ENCODE peak calls at places on chromosomes 2 and 18, in eight cellular contexts. C, D, U, T, W, O, G and S are unnamed samples.

GRCh38 chr18:50967714-50968661 is at the start of gene ELAC1:
- DNase-seq in W (peak; percentile 69), U (peak; percentile 78), O (no peak), T (peak; percentile 72), G (peak; percentile 76), D (peak; percentile 76), C (peak; percentile 70), S (no peak)

GRCh38 chr2:6943971-6944370 is 26.8 kb downstream of the RNF144A start:
- DNase-seq in C (no peak), U (no peak), G (no peak), D (peak; percentile 10), W (no peak), T (no peak), O (no peak), S (no peak)

GRCh38 chr2:203484266-203485112 is 50.6 kb downstream of the RAPH1 start:
- DNase-seq in U (peak; percentile 55), C (peak; percentile 19), O (no peak), T (peak; percentile 40), W (no peak), D (no peak), G (peak; percentile 34), S (no peak)

GRCh38 chr2:20439193-20439475 is 7.7 kb upstream of the RHOB start:
- DNase-seq in W (peak; percentile 59), T (peak; percentile 67), D (peak; percentile 16), O (no peak), G (peak; percentile 82), C (no peak), U (peak; percentile 32), S (no peak)

GRCh38 chr2:119428488-119429224 is 3.0 kb upstream of the TMEM37 start:
- DNase-seq in O (no peak), D (no peak), U (no peak), W (no peak), C (no peak), G (no peak), T (no peak), S (no peak)

GRCh38 chr2:28664120-28664842 is 87.3 kb upstream of the PPP1CB start:
- DNase-seq in U (peak; percentile 75), W (no peak), O (no peak), T (peak; percentile 33), G (peak; percentile 29), D (peak; percentile 65), C (no peak), S (no peak)

GRCh38 chr2:203427061-203427460 is 98.9 kb downstream of the ABI2 start:
- DNase-seq in C (no peak), T (peak; percentile 98), W (no peak), O (no peak), U (peak; percentile 37), D (no peak), G (peak; percentile 54), S (no peak)

GRCh38 chr2:198930170-198930569 is 527.6 kb downstream of the SATB2 start:
- DNase-seq in O (no peak), D (no peak), W (no peak), G (no peak), U (peak; percentile 4), T (no peak), C (no peak), S (no peak)

GRCh38 chr2:8441986-8442385 is 239.9 kb upstream of the ID2 start:
- DNase-seq in C (no peak), W (peak; percentile 34), T (no peak), D (no peak), U (no peak), O (no peak), G (no peak), S (no peak)

GRCh38 chr2:176664478-176664877 is 395.2 kb downstream of the MTX2 start:
- DNase-seq in W (no peak), G (no peak), O (no peak), T (no peak), D (no peak), C (no peak), U (no peak), S (no peak)

GRCh38 chr2:19195681-19196080 is 162.7 kb downstream of the OSR1 start:
- DNase-seq in W (no peak), G (peak; percentile 44), C (no peak), O (no peak), U (peak; percentile 31), T (peak; percentile 52), D (no peak), S (no peak)

GRCh38 chr2:166074430-166074829 is 53.4 kb downstream of the SCN1A start:
- DNase-seq in D (no peak), C (no peak), U (peak; percentile 47), G (no peak), W (no peak), T (no peak), O (no peak), S (no peak)

GRCh38 chr2:237860273-237860935 is 981 bp downstream of the RAMP1 start:
- DNase-seq in C (no peak), O (no peak), G (no peak), U (no peak), D (no peak), W (no peak), T (no peak), S (no peak)

GRCh38 chr2:9897331-9897737 is 54.1 kb downstream of the TAF1B start:
- DNase-seq in D (peak; percentile 83), O (peak; percentile 83), C (peak; percentile 55), G (peak; percentile 99), U (peak; percentile 97), T (peak; percentile 99), W (peak; percentile 93), S (no peak)

GRCh38 chr2:21260316-21260715 is 136.5 kb downstream of the TDRD15 start:
- DNase-seq in C (no peak), G (no peak), W (no peak), D (no peak), U (no peak), T (no peak), O (no peak), S (no peak)

GRCh38 chr18:36328385-36328858 is 30.9 kb downstream of the FHOD3 start:
- DNase-seq in U (no peak), T (no peak), C (no peak), W (peak; percentile 46), G (no peak), O (no peak), D (no peak), S (no peak)

GRCh38 chr2:9613291-9613690 is 17.5 kb downstream of the YWHAQ start:
- DNase-seq in U (peak; percentile 82), C (no peak), D (no peak), W (no peak), T (peak; percentile 82), O (peak; percentile 72), G (peak; percentile 28), S (no peak)

GRCh38 chr2:42510191-42510929 is 16.6 kb upstream of the KCNG3 start:
- DNase-seq in O (no peak), D (no peak), U (no peak), W (no peak), C (no peak), G (no peak), T (no peak), S (no peak)

GRCh38 chr2:28093768-28094167 is 203.2 kb downstream of the BABAM2 start:
- DNase-seq in D (no peak), C (no peak), U (no peak), O (no peak), W (no peak), T (no peak), G (no peak), S (no peak)

GRCh38 chr2:63581266-63581961 is 6.9 kb downstream of the WDPCP start:
- DNase-seq in T (peak; percentile 84), C (peak; percentile 64), G (peak; percentile 40), U (peak; percentile 93), O (no peak), D (no peak), W (peak; percentile 61), S (peak; percentile 33)

DNA sequence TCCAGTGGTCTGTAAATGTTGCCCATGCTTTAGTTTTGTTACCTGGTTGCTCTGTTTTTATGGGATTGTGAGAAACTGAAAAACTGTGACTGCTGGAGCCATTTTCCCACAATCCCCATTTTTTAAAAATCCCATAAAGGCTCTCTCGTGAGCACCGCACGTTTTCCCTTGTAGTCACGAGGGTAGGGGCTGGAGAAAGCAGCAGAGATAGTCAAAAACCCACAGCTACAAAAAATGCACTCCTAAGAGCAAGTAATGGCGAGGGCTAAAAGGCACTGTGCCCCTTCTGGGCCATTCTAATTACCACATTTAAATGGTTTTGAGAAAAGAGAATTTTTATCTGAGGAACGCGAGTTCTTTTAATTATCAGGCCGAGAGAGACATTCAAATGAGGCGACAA is 1.8 kb upstream of the CTDP1 start:
- DNase-seq in W (no peak), T (no peak), O (no peak), D (no peak), C (no peak), G (no peak), U (no peak), S (no peak)
- H3K4me3 ChIP-seq in W (no peak overlapping the region), T (peak overlapping the region; percentile 82), O (peak overlapping the region; percentile 90), D (no peak overlapping the region), C (peak overlapping the region; percentile 66), G (peak overlapping the region; percentile 78), U (peak overlapping the region; percentile 81), S (peak overlapping the region; percentile 68)

GRCh38 chr18:25759111-25759510 is 331.3 kb downstream of the SS18 start:
- DNase-seq in D (no peak), W (no peak), O (no peak), U (peak; percentile 1), G (no peak), T (peak; percentile 40), C (no peak), S (no peak)
- TF ChIP-seq CTCF in D (no peak), W (no peak), O (no peak), U (no peak), G (no peak), T (no peak), C (no peak), S (no peak)

DNA sequence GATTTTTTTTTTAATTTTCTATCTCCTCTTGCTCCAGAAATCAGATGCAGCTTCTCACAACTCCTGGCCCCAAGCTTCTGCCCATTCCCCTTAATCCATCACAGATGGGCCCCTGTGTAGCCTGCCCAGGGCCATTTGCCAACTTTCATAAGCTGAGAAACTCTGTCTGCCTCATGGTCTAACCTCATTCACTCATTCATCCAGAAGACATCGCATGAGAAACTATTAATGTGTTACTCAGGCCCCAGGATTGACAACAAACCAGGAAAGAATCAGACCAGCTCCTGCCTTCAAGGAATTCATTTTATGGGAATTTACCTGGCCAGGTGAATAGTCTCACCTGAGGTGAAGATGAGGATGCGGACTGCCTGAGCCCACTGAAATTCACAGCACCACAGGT is 35.0 kb downstream of the SLC14A2 start:
- DNase-seq in T (no peak), U (no peak), D (no peak), C (no peak), O (no peak), W (no peak), G (no peak), S (no peak)
- H3K4me3 ChIP-seq in T (no peak overlapping the region), U (no peak overlapping the region), D (no peak overlapping the region), C (no peak overlapping the region), O (no peak overlapping the region), W (no peak overlapping the region), G (no peak overlapping the region), S (no peak overlapping the region)

DNA sequence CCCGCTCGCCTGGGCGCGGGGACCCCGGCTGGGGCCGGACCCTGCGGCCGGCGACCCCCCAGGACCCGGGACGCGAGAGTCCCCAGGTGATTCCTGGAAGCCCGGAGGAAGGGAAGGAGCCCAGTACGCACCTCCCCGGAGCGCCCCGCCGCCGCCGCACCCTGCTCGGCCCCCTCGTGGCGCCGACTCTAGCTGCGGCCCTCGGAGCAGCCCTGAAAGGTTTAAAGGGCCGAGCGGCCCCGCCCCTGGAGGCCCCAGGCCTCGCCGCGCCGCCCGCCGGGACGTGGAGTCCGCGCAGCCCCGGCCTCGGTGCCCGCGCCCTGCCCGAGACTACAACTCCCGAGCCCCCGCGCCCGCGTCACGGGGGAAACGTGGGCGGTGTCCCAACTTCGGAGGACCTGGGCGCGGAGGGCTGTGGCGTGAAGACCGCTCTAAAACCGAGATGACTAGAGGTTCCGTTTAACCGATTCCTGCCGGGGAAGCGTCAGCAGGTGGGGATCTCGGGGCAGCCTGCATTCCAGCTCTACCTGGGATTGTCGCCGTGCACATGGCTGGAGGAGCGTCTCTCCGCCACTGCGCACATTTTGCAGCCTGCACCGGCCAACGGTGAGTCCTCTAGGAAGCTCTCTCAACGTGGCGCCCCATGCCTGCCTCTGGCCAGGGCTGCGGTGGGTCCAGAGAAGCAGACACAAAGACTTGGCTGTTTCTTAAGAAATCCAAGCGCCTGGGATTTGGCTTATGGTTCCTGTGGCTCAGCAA is at the start of gene TMEM150A:
- DNase-seq in D (peak; percentile 92), T (peak; percentile 84), O (no peak), U (peak; percentile 85), C (peak; percentile 94), G (peak; percentile 91), W (peak; percentile 95), S (no peak)
- TF ChIP-seq CTCF in D (peak; percentile 69), T (no peak), O (peak; percentile 62), U (peak; percentile 42), C (peak; percentile 64), G (no peak), W (no peak), S (peak; percentile 1)